ENCODE peak calls at places on chromosomes 5 and 9, in ten cellular contexts. One of them, this sample, is unnamed.

GRCh38 chr9:70060883-70061507 is 17.3 kb downstream of the MAMDC2 start:
- DNase-seq in GM06990: no peak
- DNase-seq in GM12891: no peak
- DNase-seq in HT1080: no peak
- DNase-seq in uterus: no peak
- DNase-seq in SJSA1: no peak
- DNase-seq in RWPE1: no peak
- DNase-seq in naive B cell: peak; percentile 21
- DNase-seq in GM13976: no peak
- DNase-seq in hepatocyte: no peak
- DNase-seq in this sample: no peak

GRCh38 chr9:128275198-128276007 is at the start of gene GOLGA2:
- DNase-seq in GM06990: no peak
- DNase-seq in GM12891: peak; percentile 84
- DNase-seq in HT1080: no peak
- DNase-seq in uterus: peak; percentile 62
- DNase-seq in SJSA1: peak; percentile 55
- DNase-seq in RWPE1: peak; percentile 80
- DNase-seq in naive B cell: no peak
- DNase-seq in GM13976: peak; percentile 87
- DNase-seq in hepatocyte: peak; percentile 70
- DNase-seq in this sample: peak; percentile 72

GRCh38 chr5:100647461-100648230 is 112.5 kb downstream of the FAM174A start:
- DNase-seq in GM06990: no peak
- DNase-seq in GM12891: no peak
- DNase-seq in HT1080: no peak
- DNase-seq in uterus: peak; percentile 21
- DNase-seq in SJSA1: no peak
- DNase-seq in RWPE1: peak; percentile 24
- DNase-seq in naive B cell: no peak
- DNase-seq in GM13976: peak; percentile 19
- DNase-seq in hepatocyte: peak; percentile 61
- DNase-seq in this sample: no peak

GRCh38 chr5:132759114-132760042 is 12.2 kb downstream of the CCNI2 start:
- DNase-seq in GM06990: no peak
- DNase-seq in GM12891: no peak
- DNase-seq in HT1080: no peak
- DNase-seq in uterus: no peak
- DNase-seq in SJSA1: peak; percentile 42
- DNase-seq in RWPE1: no peak
- DNase-seq in naive B cell: no peak
- DNase-seq in GM13976: no peak
- DNase-seq in hepatocyte: no peak
- DNase-seq in this sample: no peak

GRCh38 chr5:162842725-162843124 is 594.7 kb upstream of the CCNG1 start:
- DNase-seq in GM06990: no peak
- DNase-seq in GM12891: no peak
- DNase-seq in HT1080: no peak
- DNase-seq in uterus: no peak
- DNase-seq in SJSA1: no peak
- DNase-seq in RWPE1: no peak
- DNase-seq in naive B cell: no peak
- DNase-seq in GM13976: no peak
- DNase-seq in hepatocyte: no peak
- DNase-seq in this sample: no peak

GRCh38 chr5:81838307-81838906 is 87.5 kb upstream of the SSBP2 start:
- DNase-seq in GM06990: no peak
- DNase-seq in GM12891: no peak
- DNase-seq in HT1080: peak; percentile 21
- DNase-seq in uterus: no peak
- DNase-seq in SJSA1: no peak
- DNase-seq in RWPE1: no peak
- DNase-seq in naive B cell: peak; percentile 9
- DNase-seq in GM13976: no peak
- DNase-seq in hepatocyte: peak; percentile 51
- DNase-seq in this sample: no peak

GRCh38 chr5:136202800-136203199 is 9.8 kb upstream of the SMIM32 start:
- DNase-seq in GM06990: no peak
- DNase-seq in GM12891: no peak
- DNase-seq in HT1080: no peak
- DNase-seq in uterus: no peak
- DNase-seq in SJSA1: peak; percentile 27
- DNase-seq in RWPE1: no peak
- DNase-seq in naive B cell: no peak
- DNase-seq in GM13976: no peak
- DNase-seq in hepatocyte: no peak
- DNase-seq in this sample: no peak

GRCh38 chr5:56264417-56265025 is 31.4 kb upstream of the ANKRD55 start:
- DNase-seq in GM06990: no peak
- DNase-seq in GM12891: no peak
- DNase-seq in HT1080: peak; percentile 65
- DNase-seq in uterus: no peak
- DNase-seq in SJSA1: no peak
- DNase-seq in RWPE1: peak; percentile 61
- DNase-seq in naive B cell: peak; percentile 6
- DNase-seq in GM13976: no peak
- DNase-seq in hepatocyte: peak; percentile 55
- DNase-seq in this sample: no peak

GRCh38 chr5:72760259-72760658 is 56.2 kb upstream of the TNPO1 start:
- DNase-seq in GM06990: no peak
- DNase-seq in GM12891: no peak
- DNase-seq in HT1080: peak; percentile 58
- DNase-seq in uterus: no peak
- DNase-seq in SJSA1: no peak
- DNase-seq in RWPE1: peak; percentile 16
- DNase-seq in naive B cell: no peak
- DNase-seq in GM13976: no peak
- DNase-seq in hepatocyte: no peak
- DNase-seq in this sample: no peak